ENCODE peak calls at places on chromosomes 16 and 17, in four cellular contexts. S is keratinocyte, O is choroid plexus epithelial cell, Q is SJSA1. W is an unnamed sample.

GRCh38 chr16:56910654-56911539 is 21.0 kb upstream of the HERPUD1 start:
- DNase-seq in S (no peak), O (peak; percentile 82), Q (peak; percentile 62), W (peak; percentile 88)

GRCh38 chr16:53220585-53220984 is 165.8 kb downstream of the CHD9 start:
- DNase-seq in S (no peak), O (peak; percentile 82), Q (no peak), W (peak; percentile 40)

GRCh38 chr16:60922920-60923319 is 1113.3 kb downstream of the CDH8 start:
- DNase-seq in S (no peak), O (no peak), Q (no peak), W (no peak)

GRCh38 chr17:42670199-42670924 is 6.4 kb downstream of the PLEKHH3 start:
- DNase-seq in S (no peak), O (peak; percentile 45), Q (no peak), W (no peak)

GRCh38 chr16:53888222-53888621 is 184.3 kb downstream of the FTO start:
- DNase-seq in S (no peak), O (no peak), Q (no peak), W (no peak)

GRCh38 chr16:4917117-4917516 is 19.8 kb downstream of the PPL start:
- DNase-seq in S (no peak), O (peak; percentile 75), Q (no peak), W (peak; percentile 51)

GRCh38 chr17:7611635-7612293 is 2.9 kb downstream of the FXR2 start:
- DNase-seq in S (no peak), O (no peak), Q (no peak), W (peak; percentile 36)

GRCh38 chr17:38706625-38707298 is 1.7 kb downstream of the MLLT6 start:
- DNase-seq in S (no peak), O (no peak), Q (no peak), W (no peak)

GRCh38 chr17:38749222-38750043 is 1.3 kb upstream of the PCGF2 start:
- DNase-seq in S (no peak), O (peak; percentile 66), Q (peak; percentile 76), W (peak; percentile 79)

GRCh38 chr17:50364061-50364458 is 8.9 kb downstream of the MRPL27 start:
- DNase-seq in S (no peak), O (no peak), Q (no peak), W (no peak)

GRCh38 chr16:12318661-12319463 is 342.3 kb downstream of the SNX29 start:
- DNase-seq in S (peak; percentile 83), O (no peak), Q (no peak), W (no peak)

GRCh38 chr17:48726916-48727286 is 1.6 kb downstream of the HOXB13 start:
- DNase-seq in S (no peak), O (no peak), Q (no peak), W (no peak)

GRCh38 chr16:19923396-19923795 is 38.7 kb upstream of the GPRC5B start:
- DNase-seq in S (no peak), O (no peak), Q (no peak), W (no peak)

GRCh38 chr17:61188081-61188480 is 211.6 kb upstream of the TBX2 start:
- DNase-seq in S (no peak), O (no peak), Q (no peak), W (no peak)

GRCh38 chr17:45227631-45228120 is 6.0 kb downstream of the FMNL1 start:
- DNase-seq in S (no peak), O (no peak), Q (no peak), W (no peak)

GRCh38 chr17:45229681-45230409 is 8.2 kb downstream of the FMNL1 start:
- DNase-seq in S (no peak), O (peak; percentile 39), Q (no peak), W (peak; percentile 41)

GRCh38 chr17:45228121-45228941 is 6.6 kb downstream of the FMNL1 start:
- DNase-seq in S (no peak), O (no peak), Q (no peak), W (no peak)

GRCh38 chr17:45230410-45230786 is 8.7 kb downstream of the FMNL1 start:
- DNase-seq in S (no peak), O (no peak), Q (no peak), W (no peak)

DNA sequence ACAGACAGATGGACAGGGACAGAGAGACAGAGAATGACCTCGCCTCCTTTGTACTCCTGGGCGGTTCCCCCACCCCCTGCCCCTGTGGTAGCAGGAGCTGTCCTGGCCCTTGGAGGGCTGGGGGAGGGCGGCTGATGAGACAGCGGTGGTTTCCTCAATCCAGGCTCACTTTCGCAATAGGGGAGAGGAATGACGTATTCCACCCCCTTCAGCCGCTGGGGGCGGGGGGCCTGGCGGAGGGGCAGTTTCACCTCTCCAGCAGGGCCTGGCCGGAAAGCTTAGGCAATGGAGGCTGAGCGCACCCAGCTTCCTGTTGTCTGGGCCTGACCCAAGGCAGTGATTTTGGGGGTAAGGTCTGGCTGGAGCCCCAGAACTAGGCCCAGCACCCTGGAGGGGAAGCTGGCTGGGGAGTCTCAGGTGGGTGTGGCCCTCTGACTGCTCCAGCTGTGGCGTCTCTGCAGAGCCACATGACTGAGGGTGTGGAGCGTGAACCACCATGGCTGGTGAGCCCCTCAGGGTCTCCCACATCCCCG is 7.4 kb downstream of the FMNL1 start:
- DNase-seq in S (no peak), O (peak; percentile 95), Q (no peak), W (peak; percentile 98)
- H3K4me3 ChIP-seq in S (no peak overlapping the region), O (no peak overlapping the region), Q (no peak overlapping the region), W (no peak overlapping the region)

GRCh38 chr17:79920751-79921410 is 81.6 kb upstream of the CBX4 start:
- DNase-seq in S (no peak), O (no peak), Q (no peak), W (no peak)
- H3K4me3 ChIP-seq in S (no peak overlapping the region), O (no peak overlapping the region), Q (no peak overlapping the region), W (no peak overlapping the region)

GRCh38 chr17:74465378-74466110 is 890 bp upstream of the CD300A start:
- DNase-seq in S (no peak), O (no peak), Q (no peak), W (no peak)
- H3K4me3 ChIP-seq in S (no peak overlapping the region), O (no peak overlapping the region), Q (no peak overlapping the region), W (no peak overlapping the region)

DNA sequence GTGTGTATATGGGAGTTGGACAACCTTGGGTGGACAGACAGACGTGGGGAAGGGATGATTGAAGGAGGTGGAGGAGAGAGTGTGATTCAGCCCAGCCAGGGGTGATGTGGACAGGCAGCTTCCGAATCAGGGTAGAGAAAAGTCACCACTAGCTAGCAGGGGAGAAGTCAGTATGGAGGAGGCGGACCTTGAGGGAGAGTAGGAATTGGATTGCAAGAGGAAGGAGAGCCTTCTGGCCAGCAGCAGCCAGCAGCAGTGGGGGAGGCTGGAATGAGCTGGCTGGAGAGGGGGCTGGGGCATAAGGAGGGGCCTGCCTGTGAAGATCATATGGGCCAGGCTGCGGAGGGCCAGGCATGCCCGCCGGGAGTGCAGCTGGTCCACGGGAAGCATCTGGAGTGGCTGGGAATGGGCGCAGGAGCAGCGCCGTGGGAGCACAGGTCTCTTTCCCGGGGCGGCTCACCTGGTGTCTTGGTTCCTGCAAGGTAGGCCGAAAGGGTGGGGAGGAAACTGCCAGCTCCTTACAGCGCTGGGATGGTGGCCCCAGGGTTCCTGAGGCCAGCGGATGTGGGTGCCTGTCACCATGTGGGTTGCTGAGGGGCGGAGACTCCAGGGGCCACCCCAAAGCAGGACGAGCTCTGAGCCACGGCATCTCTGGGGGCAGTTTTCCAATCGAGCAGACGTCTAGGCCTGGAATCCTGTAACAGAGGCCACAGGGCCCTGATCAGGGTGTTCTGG is 235.3 kb downstream of the SEC14L1 start:
- DNase-seq in S (no peak), O (peak; percentile 86), Q (no peak), W (peak; percentile 89)
- H3K4me3 ChIP-seq in S (no peak overlapping the region), O (peak overlapping the region; percentile 85), Q (no peak overlapping the region), W (peak overlapping the region; percentile 78)

GRCh38 chr16:30532285-30533145 is 2.1 kb downstream of the ZNF747 start:
- DNase-seq in S (no peak), O (no peak), Q (no peak), W (no peak)
- H3K4me3 ChIP-seq in S (no peak overlapping the region), O (no peak overlapping the region), Q (no peak overlapping the region), W (no peak overlapping the region)

DNA sequence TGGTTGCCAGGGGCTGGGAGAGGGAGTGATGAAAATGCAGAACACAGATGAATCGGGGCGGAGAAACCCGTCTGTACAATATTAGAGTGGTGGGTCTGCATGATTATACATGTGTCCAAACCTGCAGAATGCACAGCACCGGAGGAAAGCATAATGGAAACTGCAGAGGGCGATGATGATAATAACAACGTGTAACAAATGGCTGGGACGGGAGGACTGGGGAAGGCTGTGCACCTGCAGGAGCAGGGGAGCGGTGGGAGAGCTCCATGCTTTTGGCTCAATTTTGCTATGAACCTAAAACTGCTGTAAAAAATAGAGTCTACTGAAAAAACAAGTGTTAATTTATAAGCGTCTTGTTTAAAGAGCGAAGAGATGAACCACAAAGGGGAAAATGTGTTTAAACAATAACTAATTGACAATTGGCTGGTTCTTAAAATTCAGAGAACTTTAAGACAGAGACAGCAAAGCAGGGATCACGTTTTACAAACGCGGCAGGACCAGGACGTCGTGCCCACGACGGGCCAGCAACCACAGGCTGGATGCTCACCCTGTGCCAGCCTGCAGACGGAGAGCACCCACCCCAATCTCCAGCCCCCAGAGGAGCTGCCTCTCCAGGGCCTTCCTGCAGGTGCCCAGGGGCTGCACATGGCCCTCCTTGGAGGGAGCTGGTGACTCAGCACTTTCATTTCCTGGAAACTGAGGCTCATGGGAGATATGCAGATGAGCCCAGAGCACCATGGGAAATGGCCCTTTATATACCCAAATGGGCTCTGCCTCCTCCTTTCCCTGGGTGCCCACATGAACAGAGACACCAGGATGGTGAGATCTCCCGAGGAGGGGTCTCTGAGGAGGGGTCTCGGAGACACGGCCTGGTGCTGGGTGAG is at the start of gene TEX19:
- DNase-seq in S (no peak), O (no peak), Q (no peak), W (no peak)
- H3K4me3 ChIP-seq in S (no peak within 1 kb of the TSS), O (no peak within 1 kb of the TSS), Q (no peak within 1 kb of the TSS), W (no peak within 1 kb of the TSS)

DNA sequence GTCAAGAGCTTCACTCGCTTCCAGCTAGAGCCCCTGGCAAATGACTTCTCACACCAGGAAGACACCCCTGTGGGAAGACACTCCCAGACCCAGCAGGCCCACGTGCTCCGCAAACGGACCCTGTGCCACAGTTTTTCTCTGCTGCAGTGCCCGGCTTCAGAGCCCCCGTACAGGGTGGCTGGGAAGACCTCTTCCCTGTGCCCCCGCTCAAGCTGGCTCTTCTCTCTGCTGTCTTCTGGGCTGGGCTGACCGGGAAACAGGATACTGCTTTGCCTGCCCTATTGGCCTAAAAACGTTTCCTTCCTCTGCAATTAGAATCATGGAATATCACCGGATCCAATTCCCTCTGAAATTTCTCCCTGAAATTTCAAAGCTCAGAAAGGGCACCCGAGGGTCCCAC is 63.7 kb upstream of the CRHR1 start:
- DNase-seq in S (no peak), O (no peak), Q (no peak), W (no peak)
- H3K4me3 ChIP-seq in S (no peak overlapping the region), O (no peak overlapping the region), Q (no peak overlapping the region), W (no peak overlapping the region)

GRCh38 chr17:82866521-82867214 is 26.8 kb upstream of the ZNF750 start:
- DNase-seq in S (no peak), O (peak; percentile 87), Q (peak; percentile 47), W (peak; percentile 89)

GRCh38 chr17:82863941-82864720 is 24.3 kb upstream of the ZNF750 start:
- DNase-seq in S (no peak), O (peak; percentile 81), Q (peak; percentile 83), W (peak; percentile 96)

GRCh38 chr17:82865996-82866395 is 26.2 kb upstream of the ZNF750 start:
- DNase-seq in S (no peak), O (no peak), Q (no peak), W (no peak)

GRCh38 chr17:82864721-82865240 is 25.0 kb upstream of the ZNF750 start:
- DNase-seq in S (no peak), O (no peak), Q (no peak), W (no peak)

GRCh38 chr17:82865274-82865673 is 25.5 kb upstream of the ZNF750 start:
- DNase-seq in S (no peak), O (no peak), Q (no peak), W (no peak)
- H3K4me3 ChIP-seq in S (no peak overlapping the region), O (no peak overlapping the region), Q (no peak overlapping the region), W (no peak overlapping the region)

W was measured in fibroblast of villous mesenchyme.